ENCODE peak calls at places on chromosomes 2 and 18, in four cellular contexts. E is GM12878, U is H1, B is HCT116. R is an unnamed sample.

GRCh38 chr18:61398961-61399632 is 65.9 kb downstream of the CDH20 start:
- DNase-seq in E (no peak), U (no peak), B (no peak), R (no peak)

GRCh38 chr2:101387151-101387807 is at the start of gene CREG2:
- DNase-seq in E (no peak), U (peak; percentile 34), B (peak; percentile 26), R (peak; percentile 55)

GRCh38 chr18:80034852-80035406 is 695 bp downstream of the RBFA start:
- DNase-seq in E (no peak), U (no peak), B (no peak), R (no peak)

GRCh38 chr18:63422862-63423304 is 607 bp upstream of the VPS4B start:
- DNase-seq in E (no peak), U (no peak), B (peak; percentile 18), R (no peak)

GRCh38 chr18:58544179-58544578 is 84.7 kb downstream of the ALPK2 start:
- DNase-seq in E (no peak), U (no peak), B (no peak), R (no peak)

GRCh38 chr2:65991332-65991731 is 443.6 kb upstream of the MEIS1 start:
- DNase-seq in E (no peak), U (no peak), B (no peak), R (no peak)

GRCh38 chr2:219836647-219837177 is 209.3 kb downstream of the SLC4A3 start:
- DNase-seq in E (no peak), U (no peak), B (no peak), R (no peak)

GRCh38 chr2:106584304-106584954 is 97.3 kb downstream of the CD8B2 start:
- DNase-seq in E (no peak), U (no peak), B (no peak), R (no peak)

GRCh38 chr2:160347269-160347863 is 146.2 kb downstream of the RBMS1 start:
- DNase-seq in E (no peak), U (no peak), B (no peak), R (no peak)

GRCh38 chr2:36235877-36236276 is 119.7 kb upstream of the CRIM1 start:
- DNase-seq in E (no peak), U (no peak), B (no peak), R (no peak)

GRCh38 chr2:217824223-217824622 is 178.6 kb downstream of the TNS1 start:
- DNase-seq in E (no peak), U (no peak), B (no peak), R (no peak)

GRCh38 chr2:47061989-47062678 is 93.0 kb downstream of the STPG4 start:
- DNase-seq in E (no peak), U (no peak), B (no peak), R (no peak)

GRCh38 chr2:233999182-233999581 is 51.3 kb upstream of the SPP2 start:
- DNase-seq in E (no peak), U (no peak), B (no peak), R (no peak)

GRCh38 chr2:238136820-238137537 is 1.5 kb upstream of the KLHL30 start:
- DNase-seq in E (no peak), U (no peak), B (no peak), R (no peak)

GRCh38 chr18:46174317-46175039 is 70.3 kb downstream of the HAUS1 start:
- DNase-seq in E (no peak), U (no peak), B (no peak), R (no peak)

GRCh38 chr18:9700261-9700796 is 7.8 kb upstream of the RAB31 start:
- DNase-seq in E (no peak), U (no peak), B (no peak), R (no peak)

GRCh38 chr2:235494716-235495372 is 1.0 kb downstream of the AGAP1 start:
- DNase-seq in E (no peak), U (no peak), B (no peak), R (no peak)

GRCh38 chr2:158359846-158360245 is 96.7 kb downstream of the CCDC148 start:
- DNase-seq in E (no peak), U (no peak), B (no peak), R (peak; percentile 44)

GRCh38 chr18:31723998-31724711 is 36.5 kb downstream of the SLC25A52 start:
- DNase-seq in E (no peak), U (no peak), B (no peak), R (no peak)

GRCh38 chr2:202870431-202871160 is 970 bp downstream of the ICA1L start:
- DNase-seq in E (no peak), U (peak; percentile 50), B (peak; percentile 78), R (peak; percentile 47)

GRCh38 chr2:220127857-220128256 is 500.4 kb downstream of the SLC4A3 start:
- DNase-seq in E (no peak), U (no peak), B (no peak), R (no peak)

GRCh38 chr2:167331636-167332232 is 443.5 kb downstream of the XIRP2 start:
- DNase-seq in E (no peak), U (peak; percentile 77), B (no peak), R (peak; percentile 86)

GRCh38 chr2:15776992-15777702 is 163.2 kb upstream of the MYCN start:
- DNase-seq in E (no peak), U (no peak), B (no peak), R (no peak)

GRCh38 chr2:196143641-196144236 is 27.6 kb downstream of the STK17B start:
- DNase-seq in E (no peak), U (no peak), B (no peak), R (no peak)

GRCh38 chr18:9814431-9814830 is 71.3 kb upstream of the TXNDC2 start:
- DNase-seq in E (no peak), U (no peak), B (no peak), R (no peak)

GRCh38 chr2:119384971-119385370 is 18.2 kb downstream of the DBI start:
- DNase-seq in E (no peak), U (no peak), B (no peak), R (no peak)

GRCh38 chr2:54143780-54144179 is 28.4 kb downstream of the ACYP2 start:
- DNase-seq in E (no peak), U (no peak), B (no peak), R (no peak)

GRCh38 chr18:35142270-35142605 is 98.6 kb upstream of the ZNF397 start:
- DNase-seq in E (no peak), U (no peak), B (no peak), R (no peak)

GRCh38 chr2:172792711-172793110 is 57.1 kb downstream of the RAPGEF4 start:
- DNase-seq in E (no peak), U (no peak), B (no peak), R (no peak)

GRCh38 chr18:75524852-75525251 is 97.3 kb upstream of the SMIM21 start:
- DNase-seq in E (no peak), U (no peak), B (no peak), R (no peak)

GRCh38 chr2:1777792-1778191 is 33.5 kb upstream of the PXDN start:
- DNase-seq in E (no peak), U (no peak), B (no peak), R (no peak)

GRCh38 chr18:48264508-48264907 is 144.7 kb downstream of the ZBTB7C start:
- DNase-seq in E (no peak), U (no peak), B (no peak), R (no peak)

DNA sequence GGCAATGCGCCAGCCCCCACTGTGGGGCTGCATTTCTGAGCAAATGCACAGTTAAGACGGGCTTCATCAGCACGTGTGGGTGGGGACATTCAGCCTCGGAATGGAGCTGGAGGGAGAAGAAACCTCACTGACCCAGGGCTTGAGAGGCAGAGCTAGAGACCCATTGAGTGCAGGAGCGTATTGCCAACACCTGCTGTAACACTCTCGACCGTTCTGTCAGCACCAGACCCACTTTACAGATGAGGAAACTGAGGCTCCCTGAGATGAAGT is 200.9 kb upstream of the RAB6C start:
- DNase-seq in E (no peak), U (no peak), B (no peak), R (no peak)
- H3K27me3 ChIP-seq in E (no peaks in the 10 kb centered on the region), U (no peaks in the 10 kb centered on the region), B (peaks cover 32% of the 10 kb centered on the region), R (no peaks in the 10 kb centered on the region)

GRCh38 chr2:143901185-143901842 is 618.6 kb downstream of the ZEB2 start:
- DNase-seq in E (no peak), U (no peak), B (peak; percentile 51), R (no peak)
- H3K4me3 ChIP-seq in E (no peak overlapping the region), U (no peak overlapping the region), B (peak overlapping the region; percentile 38), R (no peak overlapping the region)

GRCh38 chr18:5339202-5339834 is 43.8 kb upstream of the ZBTB14 start:
- DNase-seq in E (no peak), U (no peak), B (no peak), R (no peak)
- TF ChIP-seq ZNF274 in E (no peak), U (no peak), B (no peak), R (no peak)

GRCh38 chr2:44801289-44801675 is 140.2 kb upstream of the SIX3 start:
- DNase-seq in E (no peak), U (peak; percentile 84), B (no peak), R (no peak)

GRCh38 chr2:44799754-44800153 is 141.7 kb upstream of the SIX3 start:
- DNase-seq in E (no peak), U (no peak), B (no peak), R (no peak)

GRCh38 chr2:44798139-44798659 is 143.3 kb upstream of the SIX3 start:
- DNase-seq in E (no peak), U (no peak), B (no peak), R (no peak)

GRCh38 chr2:44796771-44797170 is 144.7 kb upstream of the SIX3 start:
- DNase-seq in E (no peak), U (no peak), B (no peak), R (no peak)

DNA sequence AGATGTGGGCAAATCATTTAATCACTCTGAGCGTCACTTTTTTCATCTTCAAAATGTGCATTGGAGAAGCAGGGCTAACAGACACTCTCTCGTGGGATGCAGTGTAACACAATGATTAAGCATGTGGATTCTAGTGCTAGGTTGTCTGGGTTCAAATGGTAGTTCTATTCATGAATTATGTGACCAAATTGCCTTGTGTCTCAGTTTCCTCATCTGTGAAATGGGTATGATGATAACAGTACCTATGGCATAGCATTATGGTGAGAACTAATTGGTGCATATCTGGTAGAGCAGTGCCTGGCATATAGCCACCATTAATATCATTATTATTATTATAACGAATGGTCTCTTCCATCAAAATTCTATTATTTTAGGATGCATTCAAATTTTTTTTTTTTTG is 142.4 kb upstream of the SIX3 start:
- DNase-seq in E (no peak), U (no peak), B (no peak), R (no peak)
- H3K27me3 ChIP-seq in E (peaks cover 6% of the 10 kb centered on the region), U (peaks cover 3% of the 10 kb centered on the region), B (peaks cover 5% of the 10 kb centered on the region), R (peaks cover 74% of the 10 kb centered on the region)

DNA sequence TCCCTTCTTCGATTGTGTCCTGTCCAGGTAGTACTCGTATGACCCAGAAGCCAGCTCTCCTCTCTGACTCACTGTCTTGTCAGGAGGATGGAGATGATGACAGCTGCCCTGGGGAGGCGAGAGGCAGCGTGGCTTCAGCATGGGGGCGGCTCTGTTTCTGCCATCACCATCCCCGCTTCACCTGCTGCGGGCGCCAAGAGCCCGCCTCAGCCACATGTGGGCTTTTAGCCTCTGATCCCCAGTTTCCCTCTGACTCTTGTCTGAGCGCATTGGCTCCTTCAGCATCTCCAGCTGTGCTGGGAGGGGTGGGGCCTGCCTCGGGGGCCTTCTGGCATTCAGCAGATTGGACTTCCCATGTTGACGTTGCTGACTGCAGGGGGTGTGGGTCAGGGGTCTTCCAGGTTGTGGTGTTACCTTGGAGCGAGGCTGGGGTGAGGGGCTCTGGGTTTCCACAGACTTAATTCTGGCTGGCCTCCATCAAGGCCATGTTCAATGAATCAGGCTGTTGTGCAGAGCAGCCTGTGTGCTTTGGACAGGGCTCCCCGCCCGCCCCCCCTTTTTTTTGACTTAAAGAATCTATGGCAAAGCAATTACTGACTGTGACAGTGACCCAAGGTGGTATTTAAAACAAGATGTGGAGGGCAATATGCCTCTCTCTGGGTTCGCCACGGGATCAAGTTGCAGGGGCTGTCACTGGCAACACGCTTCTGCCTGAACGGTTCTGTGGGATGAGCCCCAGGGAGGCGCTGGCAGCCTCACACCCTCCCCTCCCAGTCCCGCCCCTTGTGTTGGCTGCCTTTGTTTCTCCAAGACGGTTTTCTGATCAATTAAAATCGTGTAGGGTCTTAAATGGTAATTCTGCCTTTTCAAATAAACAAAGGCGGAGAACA is 228.3 kb downstream of the LDLRAD4 start:
- DNase-seq in E (no peak), U (no peak), B (no peak), R (no peak)
- H3K4me3 ChIP-seq in E (no peak overlapping the region), U (no peak overlapping the region), B (no peak overlapping the region), R (no peak overlapping the region)

R was measured in NT2/D1.